ENCODE peak calls at places on chromosomes 4 and X, in nine cellular contexts. One of them, this sample, is unnamed.

GRCh38 chr4:72935462-72935861 is 134.1 kb downstream of the COX18 start:
- DNase-seq in OCI-LY7: no peak
- DNase-seq in heart left ventricle: no peak
- DNase-seq in brain microvascular endothelial cell: no peak
- DNase-seq in astrocyte of the cerebellum: no peak
- DNase-seq in left ventricle myocardium inferior: no peak
- DNase-seq in pancreas: no peak
- DNase-seq in fibroblast of pulmonary artery: no peak
- DNase-seq in coronary artery: no peak
- DNase-seq in this sample: no peak

GRCh38 chr4:141047228-141047884 is 85.9 kb downstream of the RNF150 start:
- DNase-seq in astrocyte of the cerebellum: peak
- DNase-seq in left ventricle myocardium inferior: no peak
- DNase-seq in heart left ventricle: no peak
- DNase-seq in pancreas: no peak
- DNase-seq in fibroblast of pulmonary artery: peak
- DNase-seq in brain microvascular endothelial cell: peak
- DNase-seq in OCI-LY7: no peak
- DNase-seq in coronary artery: no peak
- DNase-seq in this sample: peak

GRCh38 chrX:28188526-28188925 is 207.3 kb upstream of the DCAF8L1 start:
- DNase-seq in pancreas: no peak
- DNase-seq in coronary artery: no peak
- DNase-seq in OCI-LY7: no peak
- DNase-seq in heart left ventricle: no peak
- DNase-seq in brain microvascular endothelial cell: peak
- DNase-seq in astrocyte of the cerebellum: no peak
- DNase-seq in left ventricle myocardium inferior: no peak
- DNase-seq in fibroblast of pulmonary artery: no peak
- DNase-seq in this sample: peak

GRCh38 chr4:52369649-52370048 is 289.5 kb downstream of the USP46 start:
- DNase-seq in brain microvascular endothelial cell: no peak
- DNase-seq in heart left ventricle: no peak
- DNase-seq in pancreas: no peak
- DNase-seq in left ventricle myocardium inferior: no peak
- DNase-seq in coronary artery: no peak
- DNase-seq in astrocyte of the cerebellum: no peak
- DNase-seq in fibroblast of pulmonary artery: no peak
- DNase-seq in OCI-LY7: no peak
- DNase-seq in this sample: peak

GRCh38 chr4:98341309-98341708 is 80.1 kb downstream of the RAP1GDS1 start:
- DNase-seq in astrocyte of the cerebellum: peak
- DNase-seq in coronary artery: no peak
- DNase-seq in heart left ventricle: no peak
- DNase-seq in fibroblast of pulmonary artery: peak
- DNase-seq in OCI-LY7: peak
- DNase-seq in left ventricle myocardium inferior: no peak
- DNase-seq in pancreas: no peak
- DNase-seq in brain microvascular endothelial cell: peak
- DNase-seq in this sample: no peak

GRCh38 chrX:153925739-153926593 is at the start of gene ARHGAP4:
- DNase-seq in astrocyte of the cerebellum: no peak
- DNase-seq in pancreas: no peak
- DNase-seq in coronary artery: no peak
- DNase-seq in fibroblast of pulmonary artery: no peak
- DNase-seq in OCI-LY7: peak
- DNase-seq in heart left ventricle: no peak
- DNase-seq in brain microvascular endothelial cell: no peak
- DNase-seq in left ventricle myocardium inferior: no peak
- DNase-seq in this sample: no peak

GRCh38 chr4:10983274-10983673 is 298.7 kb upstream of the CLNK start:
- DNase-seq in pancreas: no peak
- DNase-seq in brain microvascular endothelial cell: no peak
- DNase-seq in astrocyte of the cerebellum: no peak
- DNase-seq in OCI-LY7: peak
- DNase-seq in left ventricle myocardium inferior: no peak
- DNase-seq in heart left ventricle: no peak
- DNase-seq in fibroblast of pulmonary artery: no peak
- DNase-seq in coronary artery: no peak
- DNase-seq in this sample: peak

GRCh38 chrX:72394518-72395163 is 88.9 kb upstream of the CITED1 start:
- DNase-seq in OCI-LY7: no peak
- DNase-seq in astrocyte of the cerebellum: peak
- DNase-seq in brain microvascular endothelial cell: peak
- DNase-seq in coronary artery: peak
- DNase-seq in pancreas: no peak
- DNase-seq in fibroblast of pulmonary artery: peak
- DNase-seq in left ventricle myocardium inferior: peak
- DNase-seq in heart left ventricle: peak
- DNase-seq in this sample: no peak

GRCh38 chrX:121781991-121782390 is 734.6 kb downstream of the GLUD2 start:
- DNase-seq in pancreas: no peak
- DNase-seq in coronary artery: no peak
- DNase-seq in left ventricle myocardium inferior: no peak
- DNase-seq in brain microvascular endothelial cell: no peak
- DNase-seq in OCI-LY7: no peak
- DNase-seq in heart left ventricle: no peak
- DNase-seq in fibroblast of pulmonary artery: no peak
- DNase-seq in astrocyte of the cerebellum: no peak
- DNase-seq in this sample: peak

GRCh38 chrX:20118065-20118824 is 1.5 kb upstream of the MAP7D2 start:
- DNase-seq in astrocyte of the cerebellum: no peak
- DNase-seq in heart left ventricle: no peak
- DNase-seq in pancreas: peak
- DNase-seq in fibroblast of pulmonary artery: no peak
- DNase-seq in coronary artery: no peak
- DNase-seq in left ventricle myocardium inferior: no peak
- DNase-seq in OCI-LY7: no peak
- DNase-seq in brain microvascular endothelial cell: no peak
- DNase-seq in this sample: peak

GRCh38 chr4:106261980-106262379 is 54.0 kb downstream of the TBCK start:
- DNase-seq in pancreas: no peak
- DNase-seq in fibroblast of pulmonary artery: no peak
- DNase-seq in astrocyte of the cerebellum: no peak
- DNase-seq in OCI-LY7: no peak
- DNase-seq in coronary artery: no peak
- DNase-seq in left ventricle myocardium inferior: no peak
- DNase-seq in heart left ventricle: no peak
- DNase-seq in brain microvascular endothelial cell: no peak
- DNase-seq in this sample: no peak

GRCh38 chr4:142201041-142201440 is 564.7 kb downstream of the IL15 start:
- DNase-seq in left ventricle myocardium inferior: no peak
- DNase-seq in astrocyte of the cerebellum: no peak
- DNase-seq in brain microvascular endothelial cell: no peak
- DNase-seq in OCI-LY7: no peak
- DNase-seq in coronary artery: no peak
- DNase-seq in fibroblast of pulmonary artery: peak
- DNase-seq in pancreas: no peak
- DNase-seq in heart left ventricle: no peak
- DNase-seq in this sample: no peak

GRCh38 chrX:10519761-10520160 is 100.6 kb downstream of the MID1 start:
- DNase-seq in coronary artery: no peak
- DNase-seq in heart left ventricle: no peak
- DNase-seq in brain microvascular endothelial cell: no peak
- DNase-seq in pancreas: no peak
- DNase-seq in fibroblast of pulmonary artery: peak
- DNase-seq in left ventricle myocardium inferior: no peak
- DNase-seq in OCI-LY7: no peak
- DNase-seq in astrocyte of the cerebellum: no peak
- DNase-seq in this sample: no peak
- TF ChIP-seq CTCF in coronary artery: no peak
- TF ChIP-seq CTCF in heart left ventricle: no peak
- TF ChIP-seq CTCF in brain microvascular endothelial cell: no peak
- TF ChIP-seq CTCF in pancreas: no peak
- TF ChIP-seq CTCF in fibroblast of pulmonary artery: no peak
- TF ChIP-seq CTCF in left ventricle myocardium inferior: no peak
- TF ChIP-seq CTCF in OCI-LY7: no peak
- TF ChIP-seq CTCF in astrocyte of the cerebellum: no peak
- TF ChIP-seq CTCF in this sample: no peak

GRCh38 chr4:173247316-173247715 is 78.7 kb downstream of the GALNT7 start:
- DNase-seq in pancreas: peak
- DNase-seq in astrocyte of the cerebellum: no peak
- DNase-seq in coronary artery: no peak
- DNase-seq in brain microvascular endothelial cell: no peak
- DNase-seq in left ventricle myocardium inferior: no peak
- DNase-seq in heart left ventricle: no peak
- DNase-seq in OCI-LY7: no peak
- DNase-seq in fibroblast of pulmonary artery: no peak
- DNase-seq in this sample: no peak

GRCh38 chr4:173248690-173249089 is 80.1 kb downstream of the GALNT7 start:
- DNase-seq in coronary artery: no peak
- DNase-seq in brain microvascular endothelial cell: no peak
- DNase-seq in fibroblast of pulmonary artery: no peak
- DNase-seq in pancreas: no peak
- DNase-seq in heart left ventricle: no peak
- DNase-seq in OCI-LY7: no peak
- DNase-seq in astrocyte of the cerebellum: no peak
- DNase-seq in left ventricle myocardium inferior: no peak
- DNase-seq in this sample: no peak

GRCh38 chr4:173243321-173243720 is 74.7 kb downstream of the GALNT7 start:
- DNase-seq in heart left ventricle: no peak
- DNase-seq in astrocyte of the cerebellum: no peak
- DNase-seq in coronary artery: no peak
- DNase-seq in OCI-LY7: no peak
- DNase-seq in fibroblast of pulmonary artery: peak
- DNase-seq in pancreas: no peak
- DNase-seq in brain microvascular endothelial cell: peak
- DNase-seq in left ventricle myocardium inferior: no peak
- DNase-seq in this sample: peak

GRCh38 chr4:173243917-173244658 is 75.5 kb downstream of the GALNT7 start:
- DNase-seq in pancreas: no peak
- DNase-seq in brain microvascular endothelial cell: no peak
- DNase-seq in left ventricle myocardium inferior: no peak
- DNase-seq in heart left ventricle: no peak
- DNase-seq in coronary artery: no peak
- DNase-seq in fibroblast of pulmonary artery: no peak
- DNase-seq in OCI-LY7: no peak
- DNase-seq in astrocyte of the cerebellum: no peak
- DNase-seq in this sample: no peak

DNA sequence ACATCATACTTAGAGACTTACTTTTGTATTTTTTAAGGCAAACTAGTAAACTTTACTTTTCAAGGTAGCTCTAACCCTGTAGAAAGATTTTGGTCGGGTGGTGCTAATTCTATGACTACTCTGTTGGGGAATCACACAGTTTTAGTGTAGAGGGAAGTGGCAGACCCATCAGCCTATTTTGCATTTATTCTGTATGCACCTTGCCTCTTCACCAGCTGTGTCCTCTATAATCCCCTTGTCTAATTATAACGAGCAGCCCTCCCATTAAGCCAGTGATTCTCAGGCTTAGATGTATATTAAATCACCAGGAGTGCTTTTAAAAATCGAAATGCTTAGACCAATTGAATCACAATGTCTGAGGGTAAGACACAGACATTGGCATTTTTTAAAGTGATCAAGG is 78.1 kb downstream of the GALNT7 start:
- DNase-seq in astrocyte of the cerebellum: no peak
- DNase-seq in pancreas: no peak
- DNase-seq in fibroblast of pulmonary artery: no peak
- DNase-seq in coronary artery: no peak
- DNase-seq in OCI-LY7: peak
- DNase-seq in left ventricle myocardium inferior: no peak
- DNase-seq in brain microvascular endothelial cell: no peak
- DNase-seq in heart left ventricle: no peak
- DNase-seq in this sample: no peak
- H3K4me3 ChIP-seq in astrocyte of the cerebellum: no peak
- H3K4me3 ChIP-seq in pancreas: no peak
- H3K4me3 ChIP-seq in fibroblast of pulmonary artery: no peak
- H3K4me3 ChIP-seq in coronary artery: no peak
- H3K4me3 ChIP-seq in OCI-LY7: peak
- H3K4me3 ChIP-seq in left ventricle myocardium inferior: no peak
- H3K4me3 ChIP-seq in brain microvascular endothelial cell: no peak
- H3K4me3 ChIP-seq in heart left ventricle: no peak
- H3K4me3 ChIP-seq in this sample: no peak

GRCh38 chrX:135295238-135295943 is 13.9 kb upstream of the ETDC start:
- DNase-seq in pancreas: no peak
- DNase-seq in fibroblast of pulmonary artery: peak
- DNase-seq in coronary artery: no peak
- DNase-seq in OCI-LY7: no peak
- DNase-seq in left ventricle myocardium inferior: peak
- DNase-seq in astrocyte of the cerebellum: peak
- DNase-seq in heart left ventricle: peak
- DNase-seq in brain microvascular endothelial cell: peak
- DNase-seq in this sample: peak
- TF ChIP-seq CTCF in pancreas: no peak
- TF ChIP-seq CTCF in fibroblast of pulmonary artery: peak
- TF ChIP-seq CTCF in coronary artery: no peak
- TF ChIP-seq CTCF in OCI-LY7: no peak
- TF ChIP-seq CTCF in left ventricle myocardium inferior: peak
- TF ChIP-seq CTCF in astrocyte of the cerebellum: no peak
- TF ChIP-seq CTCF in heart left ventricle: no peak
- TF ChIP-seq CTCF in brain microvascular endothelial cell: peak
- TF ChIP-seq CTCF in this sample: peak

GRCh38 chrX:99602107-99602506 is 808.0 kb downstream of the PCDH19 start:
- DNase-seq in fibroblast of pulmonary artery: no peak
- DNase-seq in pancreas: no peak
- DNase-seq in coronary artery: no peak
- DNase-seq in brain microvascular endothelial cell: no peak
- DNase-seq in OCI-LY7: no peak
- DNase-seq in astrocyte of the cerebellum: no peak
- DNase-seq in left ventricle myocardium inferior: no peak
- DNase-seq in heart left ventricle: no peak
- DNase-seq in this sample: no peak

GRCh38 chrX:99603076-99603814 is 806.8 kb downstream of the PCDH19 start:
- DNase-seq in astrocyte of the cerebellum: no peak
- DNase-seq in brain microvascular endothelial cell: no peak
- DNase-seq in heart left ventricle: no peak
- DNase-seq in fibroblast of pulmonary artery: no peak
- DNase-seq in left ventricle myocardium inferior: no peak
- DNase-seq in OCI-LY7: no peak
- DNase-seq in coronary artery: no peak
- DNase-seq in pancreas: no peak
- DNase-seq in this sample: no peak
- H3K4me3 ChIP-seq in astrocyte of the cerebellum: no peak
- H3K4me3 ChIP-seq in brain microvascular endothelial cell: no peak
- H3K4me3 ChIP-seq in heart left ventricle: no peak
- H3K4me3 ChIP-seq in fibroblast of pulmonary artery: no peak
- H3K4me3 ChIP-seq in left ventricle myocardium inferior: no peak
- H3K4me3 ChIP-seq in OCI-LY7: no peak
- H3K4me3 ChIP-seq in coronary artery: no peak
- H3K4me3 ChIP-seq in pancreas: no peak
- H3K4me3 ChIP-seq in this sample: no peak

GRCh38 chrX:16282209-16282608 is 114.9 kb downstream of the MAGEB17 start:
- DNase-seq in heart left ventricle: no peak
- DNase-seq in astrocyte of the cerebellum: no peak
- DNase-seq in OCI-LY7: no peak
- DNase-seq in fibroblast of pulmonary artery: no peak
- DNase-seq in left ventricle myocardium inferior: no peak
- DNase-seq in pancreas: no peak
- DNase-seq in coronary artery: no peak
- DNase-seq in brain microvascular endothelial cell: no peak
- DNase-seq in this sample: no peak

DNA sequence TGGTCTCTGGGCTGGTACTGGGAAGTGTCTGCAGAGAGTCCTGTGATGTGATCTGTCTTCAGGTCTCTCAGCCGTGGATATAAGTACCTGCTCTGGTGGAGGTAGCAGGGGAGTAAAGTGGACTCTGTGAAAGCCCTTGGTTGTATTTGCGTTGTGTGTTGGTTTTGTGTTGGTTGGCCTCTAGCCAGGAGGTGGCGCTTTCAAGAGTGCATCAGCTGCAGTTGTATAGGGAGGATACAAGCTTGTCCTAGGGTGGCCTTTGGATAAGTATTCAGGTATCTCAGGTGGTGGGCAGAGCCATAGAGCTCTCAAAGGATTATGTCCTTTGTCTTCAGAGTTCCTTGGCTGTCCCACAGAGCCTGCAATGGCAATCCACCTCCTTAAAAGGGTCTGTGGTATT is 111.6 kb downstream of the MAGEB17 start:
- DNase-seq in brain microvascular endothelial cell: no peak
- DNase-seq in heart left ventricle: no peak
- DNase-seq in OCI-LY7: no peak
- DNase-seq in left ventricle myocardium inferior: no peak
- DNase-seq in pancreas: peak
- DNase-seq in coronary artery: no peak
- DNase-seq in astrocyte of the cerebellum: no peak
- DNase-seq in fibroblast of pulmonary artery: no peak
- DNase-seq in this sample: no peak
- TF ChIP-seq CTCF in brain microvascular endothelial cell: peak
- TF ChIP-seq CTCF in heart left ventricle: no peak
- TF ChIP-seq CTCF in OCI-LY7: peak
- TF ChIP-seq CTCF in left ventricle myocardium inferior: no peak
- TF ChIP-seq CTCF in pancreas: no peak
- TF ChIP-seq CTCF in coronary artery: no peak
- TF ChIP-seq CTCF in astrocyte of the cerebellum: no peak
- TF ChIP-seq CTCF in fibroblast of pulmonary artery: no peak
- TF ChIP-seq CTCF in this sample: no peak